ENCODE peak calls at places on chromosomes 3 and 15, in four cellular contexts. W is AG04449, T is hepatocyte, P is choroid plexus epithelial cell. K is an unnamed sample.

GRCh38 chr15:33467146-33467815 is 156.5 kb downstream of the RYR3 start:
- DNase-seq in P (no peak), T (no peak), W (no peak), K (no peak)

GRCh38 chr15:73984208-73984979 is 7.7 kb downstream of the STOML1 start:
- DNase-seq in W (no peak), P (no peak), T (no peak), K (no peak)

GRCh38 chr3:5192568-5193319 is 5.2 kb downstream of the EDEM1 start:
- DNase-seq in P (no peak), T (no peak), W (no peak), K (no peak)

GRCh38 chr3:58639001-58639400 is 27.6 kb downstream of the FAM3D start:
- DNase-seq in T (no peak), P (no peak), W (no peak), K (no peak)

GRCh38 chr3:46504780-46505179 is 7.0 kb downstream of the RTP3 start:
- DNase-seq in P (no peak), T (no peak), W (no peak), K (no peak)

GRCh38 chr3:127748754-127749327 is 73.5 kb downstream of the MGLL start:
- DNase-seq in T (no peak), W (no peak), P (no peak), K (no peak)

GRCh38 chr15:58441376-58442070 is 9.7 kb downstream of the LIPC start:
- DNase-seq in T (no peak), P (peak), W (no peak), K (peak)

GRCh38 chr3:138594150-138594934 is at the start of gene CEP70:
- DNase-seq in P (peak), T (peak), W (peak), K (peak)

GRCh38 chr3:196168808-196169391 is 42.3 kb downstream of the ZDHHC19 start:
- DNase-seq in P (peak), W (no peak), T (no peak), K (no peak)

GRCh38 chr3:73401058-73401457 is 223.7 kb downstream of the PDZRN3 start:
- DNase-seq in W (no peak), P (no peak), T (peak), K (no peak)

GRCh38 chr3:141065258-141065657 is 14.1 kb downstream of the SPSB4 start:
- DNase-seq in T (no peak), P (no peak), W (no peak), K (no peak)

GRCh38 chr15:80214979-80215378 is 37.0 kb downstream of the CTXND1 start:
- DNase-seq in T (no peak), P (peak), W (no peak), K (no peak)

DNA sequence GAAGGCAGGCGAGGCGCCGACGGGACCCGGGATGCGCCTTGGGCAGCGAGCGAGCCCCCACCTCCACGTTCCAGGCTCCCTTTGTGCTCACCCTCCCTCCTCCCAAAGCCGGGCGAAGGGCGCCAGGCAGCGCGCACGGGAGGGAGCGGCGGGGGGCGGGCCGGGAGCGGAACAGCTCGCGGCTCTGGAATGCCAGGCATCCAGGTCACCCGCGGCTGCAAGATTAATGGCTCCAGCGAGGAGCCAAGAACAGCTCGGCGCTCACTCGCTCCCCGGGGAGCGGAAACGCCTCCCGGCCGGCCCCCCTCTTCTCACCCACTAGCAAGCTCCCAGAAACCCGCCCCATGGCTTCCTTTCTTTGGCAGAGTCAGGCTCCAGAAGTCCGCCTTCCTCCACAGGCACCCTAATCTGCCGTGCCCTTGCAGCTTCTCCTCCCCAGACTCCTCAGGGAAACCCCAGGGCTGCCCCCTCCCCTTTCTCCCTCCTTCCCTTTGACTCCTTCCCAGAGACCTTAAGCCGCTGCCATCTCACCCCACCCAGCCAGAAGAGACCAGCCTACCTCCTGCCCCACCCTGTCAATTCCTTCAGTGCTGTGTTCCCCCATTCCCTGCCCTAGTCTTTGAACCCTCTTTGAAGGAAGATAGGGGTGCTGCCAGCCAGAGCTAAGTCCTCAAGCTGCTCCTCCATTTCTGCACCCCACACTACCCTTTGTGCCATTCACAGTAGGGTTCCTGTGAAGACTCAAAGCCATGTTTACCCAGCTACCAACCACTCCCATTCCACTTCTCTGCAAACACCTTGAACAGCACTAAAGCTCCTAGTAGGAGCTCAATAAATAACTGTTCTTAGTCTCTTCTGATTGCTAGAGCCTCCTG is 9.9 kb downstream of the AMOTL2 start:
- DNase-seq in W (peak), P (peak), T (peak), K (peak)
- H3K4me3 ChIP-seq in W (peak), P (peak), T (no peak), K (no peak)

DNA sequence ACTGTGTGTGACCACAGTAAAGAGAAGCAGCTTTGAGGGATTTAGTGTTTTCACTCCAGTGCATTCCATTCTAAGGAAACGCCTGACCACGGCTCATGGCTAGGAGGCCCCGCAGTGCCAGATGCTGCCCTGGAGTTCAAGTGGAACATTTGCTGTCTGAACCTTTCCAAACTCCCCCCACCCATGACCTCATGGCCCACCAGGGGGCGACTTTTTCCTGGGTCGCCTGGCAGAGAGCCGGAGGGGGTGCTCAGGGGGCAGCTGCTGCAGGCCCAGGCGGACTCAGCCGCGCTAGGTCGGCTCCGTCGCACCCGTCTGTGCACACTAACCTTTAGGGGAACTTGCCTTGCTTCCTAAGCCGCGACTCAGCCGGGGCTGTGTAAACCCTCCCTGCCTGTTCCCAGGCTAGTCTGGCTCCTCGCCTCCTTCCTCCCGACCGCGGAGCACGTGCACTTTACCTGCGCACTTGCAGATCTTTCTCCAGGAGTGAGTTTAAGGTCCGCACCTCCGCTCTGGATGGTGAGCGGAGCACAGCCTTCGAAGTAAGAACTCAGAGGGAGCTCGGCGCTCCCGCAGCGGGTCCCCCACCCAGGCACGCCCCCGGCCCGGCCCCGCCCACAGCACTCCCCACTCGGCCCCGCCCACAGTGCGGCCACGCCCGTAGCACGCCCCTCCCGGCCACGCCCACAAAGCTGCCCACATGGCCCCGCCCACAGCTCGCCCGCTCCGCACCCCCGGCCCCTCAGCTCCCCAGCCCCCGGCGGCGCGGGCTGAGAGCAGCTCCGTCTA is at the start of gene OCA2:
- DNase-seq in P (peak), T (peak), W (no peak), K (no peak)
- H3K4me3 ChIP-seq in P (peak), T (no peak), W (peak), K (peak)

GRCh38 chr15:68346986-68347385 is 69.4 kb downstream of the FEM1B start:
- DNase-seq in W (no peak), P (no peak), T (no peak), K (no peak)

GRCh38 chr15:68348064-68348463 is 70.5 kb downstream of the FEM1B start:
- DNase-seq in P (no peak), T (no peak), W (no peak), K (no peak)

GRCh38 chr15:68349173-68349572 is 71.6 kb downstream of the FEM1B start:
- DNase-seq in P (peak), W (no peak), T (no peak), K (no peak)

GRCh38 chr15:68348601-68349000 is 71.1 kb downstream of the FEM1B start:
- DNase-seq in P (no peak), W (no peak), T (no peak), K (no peak)

DNA sequence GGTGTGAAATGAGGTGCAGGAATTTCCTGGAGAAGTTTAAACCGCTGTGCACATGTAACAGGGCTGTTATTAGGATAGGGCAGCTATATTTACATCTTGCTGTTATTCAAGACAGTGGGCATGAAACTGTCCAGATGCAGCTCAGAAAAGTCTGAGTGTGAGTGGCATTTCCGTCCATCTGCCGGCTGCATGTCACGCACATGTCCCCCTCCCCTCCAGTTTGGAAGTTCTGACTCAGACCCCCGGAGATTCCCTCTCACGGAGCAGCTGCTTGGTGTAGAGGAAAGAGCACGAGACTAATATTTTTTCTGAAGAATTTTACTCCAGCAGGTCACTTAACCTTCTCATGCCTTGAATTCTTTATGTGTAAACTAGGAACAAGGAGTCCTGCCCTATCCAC is 69.8 kb downstream of the FEM1B start:
- DNase-seq in P (peak), T (peak), W (no peak), K (peak)
- H3K4me3 ChIP-seq in P (no peak), T (no peak), W (no peak), K (no peak)

GRCh38 chr3:129070086-129070875 is 9.7 kb downstream of the GP9 start:
- DNase-seq in W (no peak), T (no peak), P (no peak), K (no peak)

GRCh38 chr3:129065727-129066087 is 5.1 kb downstream of the GP9 start:
- DNase-seq in W (no peak), P (no peak), T (no peak), K (no peak)

GRCh38 chr3:129064969-129065726 is 4.6 kb downstream of the GP9 start:
- DNase-seq in W (no peak), T (no peak), P (no peak), K (no peak)

GRCh38 chr3:129063841-129064482 is 3.4 kb downstream of the GP9 start:
- DNase-seq in W (no peak), T (no peak), P (no peak), K (no peak)

GRCh38 chr3:129068291-129068886 is 7.8 kb downstream of the GP9 start:
- DNase-seq in T (no peak), W (no peak), P (peak), K (no peak)
- H3K4me3 ChIP-seq in T (no peak), W (peak), P (peak), K (peak)

GRCh38 chr15:28890711-28891495 is 5.1 kb downstream of the APBA2 start:
- DNase-seq in T (no peak), W (no peak), P (peak), K (no peak)

GRCh38 chr15:28889346-28889745 is 3.6 kb downstream of the APBA2 start:
- DNase-seq in W (no peak), T (no peak), P (no peak), K (no peak)

GRCh38 chr15:28887344-28888174 is 1.8 kb downstream of the APBA2 start:
- DNase-seq in P (no peak), T (no peak), W (no peak), K (no peak)

GRCh38 chr15:28888302-28888894 is 2.6 kb downstream of the APBA2 start:
- DNase-seq in T (no peak), W (no peak), P (no peak), K (no peak)

GRCh38 chr15:28888900-28889299 is 3.1 kb downstream of the APBA2 start:
- DNase-seq in P (no peak), W (no peak), T (no peak), K (no peak)
- H3K4me3 ChIP-seq in P (no peak), W (no peak), T (no peak), K (no peak)

K was measured in skeletal muscle cell.